ENCODE peak calls at places on chromosome 11, in ten cellular contexts. O is T-helper 1 cell; V is astrocyte; C is AG09309; G is stimulated activated CD8-positive, alpha-beta memory T cell treated with anti-CD3 and anti-CD28 coated beads, Interleukin-4, amount 100 ng/mL, for 4 hours; R is EH; Z is COR-L47; A is NCI-H2107; B is nucleus accumbens; J is activated CD4-positive, alpha-beta T cell treated with anti-CD3 and anti-CD28 coated beads for 4 hours. D is an unnamed sample.

GRCh38 chr11:119315139-119316016 is 1.6 kb downstream of the MCAM start:
- DNase-seq in O (no peak), V (no peak), C (no peak), G (no peak), R (peak), Z (peak), A (no peak), B (no peak), J (peak), D (peak)

GRCh38 chr11:32434387-32435151 is 770 bp downstream of the WT1 start:
- DNase-seq in O (no peak), V (no peak), C (no peak), G (no peak), R (no peak), Z (no peak), A (no peak), B (no peak), J (no peak), D (no peak)

GRCh38 chr11:109508943-109509342 is 87.0 kb downstream of the C11orf87 start:
- DNase-seq in O (no peak), V (no peak), C (no peak), G (no peak), R (no peak), Z (no peak), A (no peak), B (no peak), J (no peak), D (no peak)

GRCh38 chr11:103877221-103877620 is 159.2 kb upstream of the DDI1 start:
- DNase-seq in O (no peak), V (no peak), C (no peak), G (no peak), R (peak), Z (no peak), A (no peak), B (no peak), J (no peak), D (no peak)

GRCh38 chr11:108307751-108308150 is 84.9 kb downstream of the ATM start:
- DNase-seq in O (no peak), V (no peak), C (no peak), G (no peak), R (no peak), Z (no peak), A (no peak), B (no peak), J (no peak), D (no peak)

GRCh38 chr11:70695086-70695960 is 297.0 kb downstream of the CTTN start:
- DNase-seq in O (no peak), V (no peak), C (peak), G (no peak), R (no peak), Z (no peak), A (no peak), B (no peak), J (no peak), D (no peak)

GRCh38 chr11:67545280-67545679 is 22.0 kb upstream of the CABP2 start:
- DNase-seq in O (no peak), V (no peak), C (no peak), G (no peak), R (peak), Z (no peak), A (no peak), B (no peak), J (no peak), D (no peak)

GRCh38 chr11:14764899-14765527 is 121.4 kb downstream of the PDE3B start:
- DNase-seq in O (peak), V (peak), C (no peak), G (no peak), R (peak), Z (no peak), A (peak), B (no peak), J (peak), D (no peak)

GRCh38 chr11:1171985-1172728 is 14.4 kb downstream of the MUC5AC start:
- DNase-seq in O (no peak), V (no peak), C (no peak), G (no peak), R (no peak), Z (no peak), A (no peak), B (no peak), J (no peak), D (no peak)

GRCh38 chr11:33912405-33913361 is 20.8 kb upstream of the LMO2 start:
- DNase-seq in O (no peak), V (peak), C (peak), G (no peak), R (peak), Z (peak), A (peak), B (no peak), J (no peak), D (no peak)

GRCh38 chr11:23280088-23280487 is 419.8 kb upstream of the CCDC179 start:
- DNase-seq in O (no peak), V (peak), C (no peak), G (no peak), R (peak), Z (no peak), A (no peak), B (no peak), J (no peak), D (no peak)

GRCh38 chr11:78406568-78407196 is 10.9 kb downstream of the GAB2 start:
- DNase-seq in O (no peak), V (no peak), C (no peak), G (no peak), R (peak), Z (no peak), A (no peak), B (no peak), J (no peak), D (no peak)

GRCh38 chr11:67271548-67272284 is 5.4 kb downstream of the GRK2 start:
- DNase-seq in O (peak), V (no peak), C (no peak), G (no peak), R (no peak), Z (no peak), A (peak), B (no peak), J (no peak), D (peak)

GRCh38 chr11:69558519-69558941 is 77.1 kb downstream of the LINC01488 start:
- DNase-seq in O (no peak), V (no peak), C (no peak), G (no peak), R (no peak), Z (no peak), A (no peak), B (no peak), J (peak), D (no peak)

GRCh38 chr11:8357891-8358566 is 94.4 kb upstream of the LMO1 start:
- DNase-seq in O (no peak), V (no peak), C (no peak), G (no peak), R (no peak), Z (no peak), A (no peak), B (no peak), J (no peak), D (no peak)

GRCh38 chr11:76802621-76803020 is 19.5 kb downstream of the TSKU start:
- DNase-seq in O (no peak), V (no peak), C (no peak), G (no peak), R (no peak), Z (no peak), A (no peak), B (no peak), J (no peak), D (no peak)

GRCh38 chr11:13475091-13475490 is 12.1 kb upstream of the BTBD10 start:
- DNase-seq in O (no peak), V (no peak), C (no peak), G (no peak), R (no peak), Z (no peak), A (no peak), B (no peak), J (no peak), D (no peak)

GRCh38 chr11:121829159-121829643 is 286.8 kb downstream of the BLID start:
- DNase-seq in O (no peak), V (peak), C (peak), G (no peak), R (peak), Z (no peak), A (no peak), B (no peak), J (no peak), D (peak)

GRCh38 chr11:100837294-100837693 is 150.2 kb downstream of the ARHGAP42 start:
- DNase-seq in O (no peak), V (no peak), C (no peak), G (no peak), R (no peak), Z (no peak), A (no peak), B (no peak), J (no peak), D (no peak)

GRCh38 chr11:110968348-110969062 is 256.3 kb upstream of the ARHGAP20 start:
- DNase-seq in O (no peak), V (peak), C (no peak), G (no peak), R (peak), Z (no peak), A (no peak), B (no peak), J (no peak), D (no peak)

GRCh38 chr11:24249921-24250320 is 246.9 kb upstream of the LUZP2 start:
- DNase-seq in O (no peak), V (no peak), C (no peak), G (no peak), R (no peak), Z (no peak), A (no peak), B (no peak), J (no peak), D (no peak)

GRCh38 chr11:24496371-24496727 is 504 bp upstream of the LUZP2 start:
- DNase-seq in O (no peak), V (peak), C (no peak), G (no peak), R (no peak), Z (no peak), A (no peak), B (no peak), J (no peak), D (peak)

GRCh38 chr11:126611438-126611837 is 256.0 kb downstream of the ST3GAL4 start:
- DNase-seq in O (no peak), V (no peak), C (no peak), G (no peak), R (no peak), Z (no peak), A (no peak), B (no peak), J (no peak), D (no peak)

GRCh38 chr11:65615950-65616574 is 486 bp downstream of the PCNX3 start:
- DNase-seq in O (peak), V (no peak), C (no peak), G (no peak), R (peak), Z (no peak), A (no peak), B (no peak), J (no peak), D (no peak)

GRCh38 chr11:76327756-76328388 is 53.1 kb downstream of the THAP12 start:
- DNase-seq in O (no peak), V (no peak), C (no peak), G (no peak), R (no peak), Z (no peak), A (no peak), B (no peak), J (no peak), D (no peak)

GRCh38 chr11:18706330-18707243 is 8.0 kb downstream of the TMEM86A start:
- DNase-seq in O (peak), V (no peak), C (no peak), G (no peak), R (peak), Z (peak), A (peak), B (no peak), J (peak), D (peak)

GRCh38 chr11:3204141-3205015 is 14.2 kb downstream of the MRGPRG start:
- DNase-seq in O (no peak), V (no peak), C (no peak), G (no peak), R (no peak), Z (no peak), A (no peak), B (no peak), J (no peak), D (no peak)

GRCh38 chr11:19703211-19703610 is 9.4 kb upstream of the NAV2 start:
- DNase-seq in O (no peak), V (no peak), C (no peak), G (no peak), R (peak), Z (no peak), A (no peak), B (no peak), J (no peak), D (no peak)

GRCh38 chr11:77590194-77590591 is 440 bp downstream of the AQP11 start:
- DNase-seq in O (no peak), V (peak), C (no peak), G (no peak), R (peak), Z (peak), A (no peak), B (peak), J (peak), D (peak)

GRCh38 chr11:104658177-104658576 is 240.1 kb downstream of the CASP12 start:
- DNase-seq in O (no peak), V (no peak), C (no peak), G (no peak), R (no peak), Z (no peak), A (no peak), B (no peak), J (no peak), D (peak)

GRCh38 chr11:118921929-118922744 is 3.6 kb downstream of the BCL9L start:
- DNase-seq in O (no peak), V (peak), C (no peak), G (no peak), R (peak), Z (no peak), A (no peak), B (no peak), J (peak), D (peak)

GRCh38 chr11:33857924-33858323 is 34.0 kb downstream of the LMO2 start:
- DNase-seq in O (peak), V (peak), C (peak), G (peak), R (peak), Z (peak), A (peak), B (no peak), J (peak), D (peak)

GRCh38 chr11:82458777-82459176 is 274.9 kb downstream of the FAM181B start:
- DNase-seq in O (no peak), V (no peak), C (no peak), G (no peak), R (no peak), Z (peak), A (no peak), B (no peak), J (no peak), D (no peak)

GRCh38 chr11:45894555-45895247 is 9.2 kb downstream of the MAPK8IP1 start:
- DNase-seq in O (no peak), V (no peak), C (no peak), G (no peak), R (no peak), Z (no peak), A (no peak), B (no peak), J (no peak), D (peak)